ENCODE peak calls at places on chromosomes 7 and 10, in seven cellular contexts. H is kidney glomerular epithelial cell, J is NCI-H1105 treated with DMSO at 0.1 percent for 48 hours, V is T-cell, N is germinal center, A is NCI-H446, I is HFFc6. Y is an unnamed sample.

GRCh38 chr7:131370523-131370968 is 42.9 kb downstream of the MKLN1 start:
- DNase-seq in I (peak), V (peak), N (no peak), H (peak), J (no peak), A (no peak), Y (peak)

GRCh38 chr10:119314061-119314460 is 106.7 kb downstream of the GRK5 start:
- DNase-seq in J (no peak), V (no peak), A (no peak), N (no peak), H (no peak), I (no peak), Y (no peak)

GRCh38 chr10:7407368-7408002 is 3.3 kb downstream of the SFMBT2 start:
- DNase-seq in A (no peak), I (no peak), J (no peak), H (no peak), N (no peak), V (no peak), Y (no peak)

GRCh38 chr7:48742046-48742445 is 182.3 kb upstream of the CDC14C start:
- DNase-seq in N (no peak), V (no peak), H (no peak), A (no peak), I (no peak), J (peak), Y (no peak)

GRCh38 chr10:71339796-71340589 is 20.9 kb downstream of the SLC29A3 start:
- DNase-seq in N (no peak), A (no peak), J (no peak), H (no peak), I (no peak), V (no peak), Y (no peak)

GRCh38 chr7:128904381-128905197 is 5.9 kb downstream of the KCP start:
- DNase-seq in I (peak), V (no peak), J (peak), H (peak), N (peak), A (peak), Y (peak)

GRCh38 chr10:116787893-116788665 is 45.7 kb upstream of the HSPA12A start:
- DNase-seq in A (peak), H (peak), V (peak), I (peak), J (peak), N (peak), Y (peak)

GRCh38 chr7:133873631-133874030 is 253.5 kb upstream of the LRGUK start:
- DNase-seq in V (no peak), H (no peak), N (no peak), A (no peak), J (no peak), I (no peak), Y (no peak)

GRCh38 chr10:22727663-22728062 is 13.3 kb upstream of the PIP4K2A start:
- DNase-seq in V (no peak), J (no peak), I (no peak), A (no peak), H (no peak), N (no peak), Y (no peak)

GRCh38 chr7:590731-591551 is 71.3 kb upstream of the PDGFA start:
- DNase-seq in A (no peak), J (no peak), H (no peak), N (no peak), V (no peak), I (no peak), Y (no peak)

GRCh38 chr7:84492565-84493034 is 298.0 kb upstream of the SEMA3A start:
- DNase-seq in A (no peak), H (no peak), V (no peak), I (no peak), J (no peak), N (no peak), Y (no peak)

GRCh38 chr7:127792528-127793342 is 140.7 kb downstream of the SND1 start:
- DNase-seq in A (no peak), V (peak), J (peak), I (no peak), N (peak), H (no peak), Y (peak)

GRCh38 chr10:100346351-100346764 is 675 bp upstream of the SCD start:
- DNase-seq in N (peak), I (peak), V (peak), J (peak), A (peak), H (no peak), Y (peak)

GRCh38 chr7:78232806-78233205 is 434.2 kb downstream of the PHTF2 start:
- DNase-seq in H (no peak), J (no peak), I (peak), A (no peak), V (no peak), N (no peak), Y (no peak)

GRCh38 chr7:105352018-105352612 is 36.6 kb downstream of the SRPK2 start:
- DNase-seq in J (no peak), H (peak), N (peak), V (peak), I (peak), A (peak), Y (peak)

GRCh38 chr10:30238836-30239235 is 110.2 kb downstream of the MTPAP start:
- DNase-seq in V (no peak), N (no peak), A (no peak), H (no peak), J (no peak), I (no peak), Y (no peak)

GRCh38 chr7:82605247-82605864 is 161.8 kb upstream of the CACNA2D1 start:
- DNase-seq in A (peak), V (no peak), N (no peak), J (peak), I (peak), H (peak), Y (no peak)

GRCh38 chr7:73879977-73880681 is 19.2 kb downstream of the TMEM270 start:
- DNase-seq in A (no peak), J (no peak), I (no peak), H (no peak), V (no peak), N (no peak), Y (no peak)

GRCh38 chr10:128995676-128996075 is 471.4 kb upstream of the MGMT start:
- DNase-seq in H (no peak), V (no peak), J (no peak), A (no peak), I (no peak), N (no peak), Y (no peak)

GRCh38 chr7:46145412-46145811 is 224.3 kb upstream of the IGFBP3 start:
- DNase-seq in N (no peak), V (no peak), H (peak), A (no peak), J (no peak), I (peak), Y (no peak)

Y was measured in immature natural killer cell.